ENCODE peak calls at places on chromosomes 12 and 14, in five cellular contexts. One of them, this sample, is unnamed.

GRCh38 chr12:4280351-4281163 is 7.0 kb downstream of the CCND2 start:
- DNase-seq in fibroblast of pulmonary artery: no peak
- DNase-seq in mesenteric fat pad: peak; percentile 81
- DNase-seq in AG10803: no peak
- DNase-seq in MM.1S: no peak
- DNase-seq in this sample: no peak

GRCh38 chr12:106892075-106892474 is 63.6 kb upstream of the TMEM263 start:
- DNase-seq in fibroblast of pulmonary artery: no peak
- DNase-seq in AG10803: no peak
- DNase-seq in MM.1S: peak; percentile 16
- DNase-seq in mesenteric fat pad: no peak
- DNase-seq in this sample: no peak

GRCh38 chr12:25236626-25237025 is 14.1 kb downstream of the KRAS start:
- DNase-seq in fibroblast of pulmonary artery: no peak
- DNase-seq in AG10803: no peak
- DNase-seq in MM.1S: no peak
- DNase-seq in mesenteric fat pad: no peak
- DNase-seq in this sample: no peak

GRCh38 chr12:104655059-104655609 is 198.4 kb downstream of the CHST11 start:
- DNase-seq in fibroblast of pulmonary artery: no peak
- DNase-seq in MM.1S: no peak
- DNase-seq in mesenteric fat pad: peak; percentile 69
- DNase-seq in AG10803: no peak
- DNase-seq in this sample: no peak

GRCh38 chr14:95026851-95027463 is 130.4 kb downstream of the DICER1 start:
- DNase-seq in MM.1S: no peak
- DNase-seq in mesenteric fat pad: peak; percentile 71
- DNase-seq in fibroblast of pulmonary artery: no peak
- DNase-seq in AG10803: no peak
- DNase-seq in this sample: no peak

GRCh38 chr14:103401223-103402214 is 16.3 kb downstream of the MARK3 start:
- DNase-seq in mesenteric fat pad: no peak
- DNase-seq in fibroblast of pulmonary artery: peak; percentile 77
- DNase-seq in AG10803: peak; percentile 82
- DNase-seq in MM.1S: no peak
- DNase-seq in this sample: no peak

GRCh38 chr14:68651652-68652432 is 141.0 kb downstream of the ZFP36L1 start:
- DNase-seq in AG10803: peak; percentile 79
- DNase-seq in fibroblast of pulmonary artery: no peak
- DNase-seq in mesenteric fat pad: peak; percentile 57
- DNase-seq in MM.1S: no peak
- DNase-seq in this sample: no peak

GRCh38 chr14:24084439-24084838 is 9.7 kb upstream of the PCK2 start:
- DNase-seq in mesenteric fat pad: no peak
- DNase-seq in MM.1S: no peak
- DNase-seq in fibroblast of pulmonary artery: no peak
- DNase-seq in AG10803: no peak
- DNase-seq in this sample: no peak

GRCh38 chr12:23259558-23259957 is 634.6 kb downstream of the ETNK1 start:
- DNase-seq in AG10803: no peak
- DNase-seq in mesenteric fat pad: no peak
- DNase-seq in fibroblast of pulmonary artery: no peak
- DNase-seq in MM.1S: no peak
- DNase-seq in this sample: no peak

GRCh38 chr14:61492474-61492873 is 171.1 kb downstream of the PRKCH start:
- DNase-seq in mesenteric fat pad: no peak
- DNase-seq in fibroblast of pulmonary artery: no peak
- DNase-seq in MM.1S: no peak
- DNase-seq in AG10803: no peak
- DNase-seq in this sample: no peak